ENCODE peak calls at places on chromosomes 7 and 10, in seven cellular contexts. H is A549; I is heart right ventricle; B is spleen; W is CD8-positive, alpha-beta T cell; R is heart left ventricle; T is endodermal cell. X is an unnamed sample.

GRCh38 chr10:92153-92552 is 43.1 kb upstream of the TUBB8 start:
- DNase-seq in H (no peak), I (no peak), B (no peak), W (no peak), R (no peak), T (no peak), X (no peak)

GRCh38 chr10:77798940-77799339 is 127.6 kb downstream of the DLG5 start:
- DNase-seq in H (no peak), I (no peak), B (no peak), W (no peak), R (no peak), T (no peak), X (no peak)

GRCh38 chr10:70584941-70585544 is 17.5 kb downstream of the PRF1 start:
- DNase-seq in H (no peak), I (no peak), B (no peak), W (no peak), R (no peak), T (peak), X (peak)

GRCh38 chr10:70255329-70256299 is 22.4 kb upstream of the PPA1 start:
- DNase-seq in H (no peak), I (no peak), B (no peak), W (no peak), R (no peak), T (no peak), X (no peak)

GRCh38 chr10:123860856-123861255 is 30.8 kb downstream of the CPXM2 start:
- DNase-seq in H (no peak), I (no peak), B (no peak), W (no peak), R (no peak), T (no peak), X (no peak)

GRCh38 chr10:15427836-15428414 is 56.8 kb upstream of the FAM171A1 start:
- DNase-seq in H (no peak), I (no peak), B (no peak), W (no peak), R (no peak), T (no peak), X (no peak)

GRCh38 chr7:22357311-22358175 is 589 bp upstream of the RAPGEF5 start:
- DNase-seq in H (peak), I (peak), B (no peak), W (no peak), R (no peak), T (peak), X (peak)

GRCh38 chr7:39642896-39643295 is 19.5 kb downstream of the RALA start:
- DNase-seq in H (no peak), I (no peak), B (no peak), W (no peak), R (no peak), T (no peak), X (no peak)

GRCh38 chr7:110850239-110850638 is 240.7 kb upstream of the LRRN3 start:
- DNase-seq in H (no peak), I (no peak), B (no peak), W (no peak), R (no peak), T (no peak), X (no peak)

GRCh38 chr7:27098493-27099223 is 2.9 kb upstream of the HOXA1 start:
- DNase-seq in H (no peak), I (no peak), B (no peak), W (no peak), R (no peak), T (peak), X (peak)

GRCh38 chr7:106076537-106076936 is 35.6 kb downstream of the SYPL1 start:
- DNase-seq in H (no peak), I (no peak), B (no peak), W (no peak), R (no peak), T (no peak), X (no peak)

GRCh38 chr7:94355389-94355788 is 39.3 kb upstream of the COL1A2 start:
- DNase-seq in H (no peak), I (no peak), B (no peak), W (no peak), R (no peak), T (no peak), X (no peak)

GRCh38 chr10:36465604-36466379 is 659.6 kb upstream of the ANKRD30A start:
- DNase-seq in H (no peak), I (no peak), B (no peak), W (no peak), R (no peak), T (no peak), X (no peak)

GRCh38 chr7:41003031-41003925 is 699.6 kb downstream of the INHBA start:
- DNase-seq in H (no peak), I (no peak), B (no peak), W (no peak), R (no peak), T (peak), X (peak)

GRCh38 chr7:117827861-117828260 is 45.4 kb downstream of the CTTNBP2 start:
- DNase-seq in H (no peak), I (no peak), B (no peak), W (no peak), R (no peak), T (no peak), X (no peak)

GRCh38 chr10:113176652-113177155 is 226.7 kb downstream of the TCF7L2 start:
- DNase-seq in H (no peak), I (no peak), B (no peak), W (no peak), R (no peak), T (peak), X (no peak)
- TF ChIP-seq CTCF in H (no peak), I (no peak), B (no peak), W (no peak), R (no peak), T (no peak), X (no peak)

GRCh38 chr7:17941171-17941490 is 837 bp upstream of the SNX13 start:
- DNase-seq in H (peak), I (no peak), B (no peak), W (no peak), R (no peak), T (no peak), X (no peak)

GRCh38 chr7:17939670-17940301 is 508 bp downstream of the SNX13 start:
- DNase-seq in H (peak), I (peak), B (no peak), W (peak), R (peak), T (no peak), X (peak)

GRCh38 chr7:17939111-17939669 is 1.1 kb downstream of the SNX13 start:
- DNase-seq in H (peak), I (no peak), B (no peak), W (no peak), R (no peak), T (no peak), X (no peak)

GRCh38 chr7:17942231-17942630 is 1.9 kb upstream of the SNX13 start:
- DNase-seq in H (no peak), I (no peak), B (no peak), W (no peak), R (no peak), T (no peak), X (no peak)

GRCh38 chr7:17940302-17941170 is at the start of gene SNX13:
- DNase-seq in H (peak), I (peak), B (peak), W (peak), R (peak), T (peak), X (peak)
- TF ChIP-seq CTCF in H (peak), I (no peak), B (peak), W (no peak), R (peak), T (peak), X (no peak)

GRCh38 chr7:132307465-132307864 is 268.8 kb downstream of the PLXNA4 start:
- DNase-seq in H (no peak), I (no peak), B (no peak), W (no peak), R (no peak), T (peak), X (no peak)
- TF ChIP-seq CTCF in H (no peak), I (no peak), B (no peak), W (no peak), R (no peak), T (peak), X (no peak)

DNA sequence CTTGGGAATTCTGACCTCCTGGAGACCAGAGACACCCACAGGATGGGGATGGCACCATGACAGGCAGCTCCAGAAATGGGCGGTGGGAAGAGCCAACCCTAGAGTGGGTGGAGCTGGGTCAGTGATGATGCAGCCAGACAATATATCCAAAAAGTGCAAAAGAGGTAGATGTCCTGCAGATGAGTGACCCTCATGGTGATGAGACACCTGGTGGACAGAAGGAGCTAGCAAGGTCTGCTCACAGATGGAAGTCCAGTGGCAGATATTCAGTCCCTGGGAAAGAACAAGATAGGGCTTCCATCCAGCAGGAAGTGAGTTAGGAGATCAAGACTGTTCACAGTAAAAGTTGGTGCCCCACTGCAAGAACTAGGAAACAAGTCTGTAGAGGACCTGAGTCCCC is 19.2 kb upstream of the GRB10 start:
- DNase-seq in H (no peak), I (no peak), B (no peak), W (no peak), R (no peak), T (no peak), X (no peak)
- TF ChIP-seq CTCF in H (peak), I (no peak), B (no peak), W (no peak), R (no peak), T (peak), X (no peak)

GRCh38 chr10:81920213-81920829 is 45.3 kb downstream of the NRG3 start:
- DNase-seq in H (peak), I (no peak), B (no peak), W (no peak), R (no peak), T (peak), X (no peak)
- TF ChIP-seq CTCF in H (no peak), I (no peak), B (peak), W (no peak), R (no peak), T (peak), X (peak)

GRCh38 chr7:138987686-138988085 is 6.5 kb upstream of the KIAA1549 start:
- DNase-seq in H (no peak), I (no peak), B (no peak), W (no peak), R (no peak), T (no peak), X (no peak)
- TF ChIP-seq CTCF in H (no peak), I (no peak), B (no peak), W (no peak), R (no peak), T (no peak), X (no peak)

DNA sequence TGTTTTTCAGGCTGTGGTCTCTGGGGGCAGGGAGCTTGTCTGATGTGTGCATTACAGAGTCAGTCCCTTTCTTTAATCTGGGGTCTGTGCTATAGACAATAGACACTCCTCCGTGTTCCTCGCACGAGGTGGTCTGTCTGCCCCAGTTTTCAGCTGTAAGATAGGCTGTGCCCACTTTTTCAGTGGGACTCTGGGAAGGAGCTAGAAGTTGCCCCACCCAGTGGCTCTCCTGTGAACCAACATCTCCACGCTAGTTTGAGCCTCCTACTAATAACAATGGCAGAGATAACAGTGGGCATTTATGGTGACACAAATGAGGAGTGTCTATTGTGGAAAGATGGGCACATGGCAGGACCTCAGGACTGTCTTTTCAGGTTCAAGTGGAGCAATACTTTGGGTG is 44.0 kb downstream of the ADRB1 start:
- DNase-seq in H (no peak), I (no peak), B (no peak), W (no peak), R (no peak), T (no peak), X (no peak)
- TF ChIP-seq CTCF in H (no peak), I (no peak), B (no peak), W (no peak), R (peak), T (peak), X (no peak)

DNA sequence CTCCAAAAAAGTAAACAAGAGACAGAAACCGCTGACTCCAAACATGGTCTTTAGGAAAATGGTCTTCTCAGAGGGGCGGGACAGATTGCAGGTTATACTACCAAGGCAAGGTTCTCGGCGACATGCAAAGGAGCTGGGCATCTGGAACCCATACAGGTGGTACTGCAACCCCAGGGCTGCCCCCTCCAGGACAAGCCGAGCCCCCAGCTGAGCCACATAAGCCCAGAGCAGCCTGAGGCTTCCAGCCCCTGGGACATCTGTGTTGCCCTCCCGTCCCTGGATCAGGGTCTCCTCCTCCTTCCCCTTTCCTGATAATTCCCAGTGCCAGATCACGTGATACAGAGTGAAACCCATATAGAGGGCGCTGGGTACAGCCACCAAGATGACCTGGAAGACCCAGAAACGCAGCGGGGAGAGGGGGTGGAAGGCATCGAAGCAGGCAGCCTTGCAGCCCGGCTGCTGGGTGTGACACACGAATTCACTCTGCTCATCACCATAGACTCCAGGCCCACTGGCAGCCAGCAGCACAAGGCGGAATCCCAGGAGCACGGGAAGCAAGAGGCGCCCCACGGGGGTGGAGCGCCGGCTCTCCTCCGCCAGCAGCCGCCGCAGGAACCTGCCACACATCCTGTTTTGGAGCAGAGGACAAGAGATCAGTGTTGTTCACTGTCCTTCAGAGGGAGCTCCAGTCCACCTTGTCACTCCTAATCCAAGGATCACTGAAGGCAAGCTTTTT is at the start of gene GJC3:
- DNase-seq in H (peak), I (peak), B (peak), W (no peak), R (peak), T (peak), X (peak)
- TF ChIP-seq CTCF in H (peak), I (peak), B (peak), W (no peak), R (peak), T (peak), X (peak)

GRCh38 chr7:6648066-6648814 is 11.1 kb downstream of the ZNF316 start:
- DNase-seq in H (no peak), I (no peak), B (peak), W (no peak), R (no peak), T (peak), X (no peak)

GRCh38 chr7:6646380-6646950 is 9.3 kb downstream of the ZNF316 start:
- DNase-seq in H (no peak), I (no peak), B (peak), W (no peak), R (peak), T (no peak), X (no peak)

GRCh38 chr7:6648815-6649104 is 11.6 kb downstream of the ZNF316 start:
- DNase-seq in H (no peak), I (no peak), B (peak), W (no peak), R (no peak), T (peak), X (no peak)

GRCh38 chr7:6647080-6647479 is 10.0 kb downstream of the ZNF316 start:
- DNase-seq in H (no peak), I (no peak), B (peak), W (no peak), R (peak), T (no peak), X (no peak)

GRCh38 chr7:6647541-6647940 is 10.4 kb downstream of the ZNF316 start:
- DNase-seq in H (no peak), I (no peak), B (no peak), W (no peak), R (peak), T (no peak), X (no peak)
- TF ChIP-seq CTCF in H (no peak), I (no peak), B (no peak), W (no peak), R (no peak), T (no peak), X (no peak)

X was measured in neural crest cell.